ENCODE peak calls at places on chromosomes 1 and 21, in six cellular contexts. E, I, W, B, N and Y are unnamed samples.

GRCh38 chr1:9375912-9376311 is 83.2 kb downstream of the SPSB1 start:
- DNase-seq in I (no peak), B (peak; percentile 6), E (no peak), W (no peak), N (no peak), Y (no peak)

GRCh38 chr21:36704281-36704957 is 5.5 kb downstream of the SIM2 start:
- DNase-seq in B (no peak), I (no peak), E (no peak), N (no peak), W (no peak), Y (no peak)

GRCh38 chr1:27519341-27520258 is 29.6 kb upstream of the WASF2 start:
- DNase-seq in N (peak; percentile 66), W (no peak), E (no peak), B (no peak), I (peak; percentile 63), Y (no peak)

GRCh38 chr1:100360790-100361232 is 8.5 kb downstream of the CDC14A start:
- DNase-seq in E (peak; percentile 80), N (peak; percentile 45), W (peak; percentile 17), I (no peak), B (peak; percentile 40), Y (no peak)

GRCh38 chr1:248807067-248807737 is 18.5 kb downstream of the SH3BP5L start:
- DNase-seq in E (peak; percentile 4), B (peak; percentile 46), W (peak; percentile 3), I (peak; percentile 51), N (peak; percentile 65), Y (no peak)

GRCh38 chr1:77273891-77274290 is 7.9 kb upstream of the AK5 start:
- DNase-seq in W (no peak), N (no peak), E (no peak), I (no peak), B (peak; percentile 48), Y (no peak)

GRCh38 chr1:51558375-51558924 is 39.4 kb upstream of the EPS15 start:
- DNase-seq in E (no peak), B (peak; percentile 59), I (no peak), N (no peak), W (no peak), Y (no peak)

GRCh38 chr1:220797553-220797952 is 10.8 kb downstream of the MTARC1 start:
- DNase-seq in N (no peak), I (no peak), W (no peak), B (no peak), E (no peak), Y (no peak)

GRCh38 chr1:209229494-209230059 is 353.9 kb upstream of the CAMK1G start:
- DNase-seq in W (peak; percentile 84), I (no peak), B (no peak), N (no peak), E (no peak), Y (no peak)

GRCh38 chr1:81505831-81506230 is 294.9 kb upstream of the ADGRL2 start:
- DNase-seq in I (no peak), E (no peak), N (no peak), W (no peak), B (no peak), Y (no peak)

GRCh38 chr1:220271706-220272046 is 577 bp downstream of the RAB3GAP2 start:
- DNase-seq in B (peak; percentile 42), N (peak; percentile 49), I (no peak), E (no peak), W (peak; percentile 46), Y (no peak)

GRCh38 chr1:66951513-66951912 is 26.7 kb downstream of the MIER1 start:
- DNase-seq in N (no peak), I (no peak), W (no peak), B (peak; percentile 83), E (no peak), Y (no peak)

GRCh38 chr1:203999618-204000017 is 73.3 kb upstream of the SOX13 start:
- DNase-seq in E (no peak), B (no peak), W (no peak), I (no peak), N (no peak), Y (no peak)

GRCh38 chr1:18536943-18537342 is 56.2 kb downstream of the KLHDC7A start:
- DNase-seq in I (no peak), N (no peak), E (no peak), B (no peak), W (no peak), Y (no peak)

GRCh38 chr21:17731554-17731953 is 87.6 kb downstream of the C21orf91 start:
- DNase-seq in N (no peak), I (no peak), E (no peak), B (no peak), W (no peak), Y (no peak)

GRCh38 chr1:224762701-224763100 is 146.6 kb downstream of the CNIH3 start:
- DNase-seq in W (no peak), I (no peak), N (no peak), B (no peak), E (no peak), Y (no peak)

GRCh38 chr1:234114648-234115307 is 210.3 kb downstream of the SLC35F3 start:
- DNase-seq in E (peak; percentile 41), N (peak; percentile 50), I (no peak), B (peak; percentile 63), W (peak; percentile 77), Y (peak; percentile 26)

GRCh38 chr1:169201084-169201619 is 94.7 kb downstream of the ATP1B1 start:
- DNase-seq in B (peak; percentile 69), N (no peak), W (no peak), I (no peak), E (no peak), Y (no peak)

GRCh38 chr1:201888282-201889033 is at the start of gene SHISA4:
- DNase-seq in N (peak; percentile 83), I (peak; percentile 96), B (peak; percentile 55), W (no peak), E (no peak), Y (no peak)

GRCh38 chr1:88801575-88802208 is 89.7 kb downstream of the GTF2B start:
- DNase-seq in I (no peak), N (no peak), W (peak; percentile 39), B (peak; percentile 29), E (no peak), Y (no peak)

GRCh38 chr21:34092241-34092921 is 19.0 kb downstream of the MRPS6 start:
- DNase-seq in E (no peak), W (no peak), I (no peak), B (no peak), N (no peak), Y (no peak)

GRCh38 chr1:4422496-4423289 is 231.7 kb upstream of the AJAP1 start:
- DNase-seq in B (no peak), E (no peak), I (no peak), N (no peak), W (no peak), Y (no peak)

GRCh38 chr1:91552091-91552490 is 51.4 kb downstream of the CDC7 start:
- DNase-seq in B (peak; percentile 21), I (no peak), W (no peak), N (no peak), E (no peak), Y (no peak)

GRCh38 chr1:227134686-227135314 is 183.5 kb downstream of the CDC42BPA start:
- DNase-seq in N (no peak), B (no peak), I (no peak), W (no peak), E (no peak), Y (no peak)

GRCh38 chr21:29661672-29662442 is 277.9 kb downstream of the GRIK1 start:
- DNase-seq in N (no peak), B (no peak), E (no peak), I (no peak), W (no peak), Y (no peak)

GRCh38 chr1:193105821-193106177 is 585 bp upstream of the GLRX2 start:
- DNase-seq in E (no peak), I (no peak), W (no peak), N (no peak), B (no peak), Y (no peak)

GRCh38 chr21:36966846-36967657 is 583 bp upstream of the HLCS start:
- DNase-seq in E (no peak), B (no peak), W (peak; percentile 29), I (no peak), N (no peak), Y (no peak)

GRCh38 chr1:60989745-60990718 is 92.3 kb upstream of the NFIA start:
- DNase-seq in B (peak; percentile 89), W (no peak), E (peak; percentile 72), I (no peak), N (no peak), Y (no peak)

GRCh38 chr1:223872308-223872878 is 26.6 kb upstream of the TP53BP2 start:
- DNase-seq in B (peak; percentile 44), I (no peak), E (no peak), N (no peak), W (no peak), Y (no peak)

GRCh38 chr1:179017383-179018326 is 8.0 kb upstream of the FAM20B start:
- DNase-seq in E (no peak), N (no peak), W (no peak), B (peak; percentile 31), I (no peak), Y (no peak)

GRCh38 chr21:42373908-42374455 is 7.6 kb upstream of the TFF1 start:
- DNase-seq in I (no peak), B (no peak), N (no peak), W (no peak), E (no peak), Y (no peak)

GRCh38 chr1:114435088-114435715 is 75.8 kb downstream of the TRIM33 start:
- DNase-seq in W (no peak), B (no peak), E (no peak), N (no peak), I (no peak), Y (no peak)